ENCODE peak calls at places on chromosomes 4 and X, in four cellular contexts. M, X, C and J are unnamed samples.

GRCh38 chr4:81211956-81212355 is 3.1 kb downstream of the PRKG2 start:
- DNase-seq in M (peak; percentile 15), X (no peak), C (no peak), J (no peak)

GRCh38 chr4:118280501-118281218 is 72.1 kb downstream of the PRSS12 start:
- DNase-seq in M (peak; percentile 50), X (no peak), C (no peak), J (no peak)

GRCh38 chr4:114287079-114287696 is 307.7 kb upstream of the ARSJ start:
- DNase-seq in M (no peak), X (no peak), C (no peak), J (no peak)

GRCh38 chr4:176404591-176404990 is 84.8 kb downstream of the SPCS3 start:
- DNase-seq in M (peak; percentile 13), X (no peak), C (no peak), J (no peak)

GRCh38 chr4:176499518-176499917 is 179.8 kb downstream of the SPCS3 start:
- DNase-seq in M (peak; percentile 67), X (no peak), C (peak; percentile 7), J (peak; percentile 52)

GRCh38 chr4:145618912-145619638 is at the start of gene MMAA:
- DNase-seq in M (peak; percentile 99), X (peak; percentile 89), C (peak; percentile 67), J (peak; percentile 97)

GRCh38 chr4:41361831-41362646 is 105.3 kb downstream of the UCHL1 start:
- DNase-seq in M (peak; percentile 24), X (no peak), C (no peak), J (peak; percentile 62)

GRCh38 chr4:89283226-89283974 is 24.2 kb downstream of the GPRIN3 start:
- DNase-seq in M (no peak), X (no peak), C (no peak), J (peak; percentile 8)

GRCh38 chrX:39909996-39910395 is 187.8 kb downstream of the BCOR start:
- DNase-seq in M (no peak), X (no peak), C (no peak), J (no peak)

GRCh38 chr4:101420661-101421060 is 73.3 kb upstream of the PPP3CA start:
- DNase-seq in M (no peak), X (no peak), C (no peak), J (no peak)

GRCh38 chrX:111254896-111255693 is 15.2 kb downstream of the CAPN6 start:
- DNase-seq in M (no peak), X (no peak), C (no peak), J (no peak)

GRCh38 chr4:147518086-147518485 is 37.2 kb downstream of the EDNRA start:
- DNase-seq in M (no peak), X (no peak), C (no peak), J (peak; percentile 11)

GRCh38 chrX:50971390-50971789 is 60.9 kb downstream of the BMP15 start:
- DNase-seq in M (peak; percentile 23), X (no peak), C (peak; percentile 39), J (no peak)

GRCh38 chr4:54513231-54513630 is 144.5 kb upstream of the KIT start:
- DNase-seq in M (peak; percentile 86), X (no peak), C (no peak), J (peak; percentile 95)

GRCh38 chrX:155632424-155633100 is 19.8 kb upstream of the TMLHE start:
- DNase-seq in M (no peak), X (no peak), C (no peak), J (peak; percentile 14)

GRCh38 chr4:3345384-3345783 is 52.6 kb downstream of the RGS12 start:
- DNase-seq in M (no peak), X (no peak), C (no peak), J (no peak)

GRCh38 chr4:188437535-188437934 is 298.3 kb downstream of the TRIML1 start:
- DNase-seq in M (no peak), X (no peak), C (no peak), J (no peak)

GRCh38 chr4:18366762-18367358 is 345.3 kb upstream of the LCORL start:
- DNase-seq in M (no peak), X (no peak), C (no peak), J (no peak)

GRCh38 chr4:181597766-181598165 is 645.4 kb upstream of the TENM3 start:
- DNase-seq in M (no peak), X (no peak), C (no peak), J (peak; percentile 86)